ENCODE peak calls at places on chromosomes 7 and 10, in four cellular contexts. N, M, O and P are unnamed samples. For H3K4me1, the result is how much of the 10 kb centered on the place peaks cover.

GRCh38 chr7:47664650-47665049 is 82.7 kb upstream of the TNS3 start:
- DNase-seq in O (no peak), N (no peak), M (no peak), P (no peak)

GRCh38 chr7:32518534-32519140 is 23.3 kb downstream of the AVL9 start:
- DNase-seq in M (peak), N (no peak), O (no peak), P (no peak)

GRCh38 chr10:71912431-71912830 is 51.8 kb upstream of the CHST3 start:
- DNase-seq in O (no peak), N (no peak), M (peak), P (no peak)

GRCh38 chr10:11547111-11547625 is 64.3 kb downstream of the USP6NL start:
- DNase-seq in N (no peak), M (no peak), O (no peak), P (no peak)

GRCh38 chr7:116539879-116540278 is 15.0 kb downstream of the CAV1 start:
- DNase-seq in M (no peak), N (no peak), O (no peak), P (no peak)

GRCh38 chr10:124565565-124566221 is 104.1 kb downstream of the LHPP start:
- DNase-seq in O (peak), N (peak), M (no peak), P (no peak)

GRCh38 chr10:128116851-128117615 is 9.2 kb downstream of the MKI67 start:
- DNase-seq in N (peak), O (no peak), M (no peak), P (no peak)

GRCh38 chr7:105990726-105991465 is 27.8 kb downstream of the CDHR3 start:
- DNase-seq in M (no peak), O (no peak), N (peak), P (no peak)

GRCh38 chr7:132942721-132943120 is 139.2 kb downstream of the CHCHD3 start:
- DNase-seq in N (no peak), M (no peak), O (no peak), P (no peak)

GRCh38 chr10:46307281-46308112 is 20.7 kb downstream of the ANTXRL start:
- DNase-seq in O (no peak), M (no peak), N (no peak), P (no peak)

GRCh38 chr7:25012254-25012653 is 32.3 kb upstream of the OSBPL3 start:
- DNase-seq in M (no peak), N (no peak), O (no peak), P (no peak)

DNA sequence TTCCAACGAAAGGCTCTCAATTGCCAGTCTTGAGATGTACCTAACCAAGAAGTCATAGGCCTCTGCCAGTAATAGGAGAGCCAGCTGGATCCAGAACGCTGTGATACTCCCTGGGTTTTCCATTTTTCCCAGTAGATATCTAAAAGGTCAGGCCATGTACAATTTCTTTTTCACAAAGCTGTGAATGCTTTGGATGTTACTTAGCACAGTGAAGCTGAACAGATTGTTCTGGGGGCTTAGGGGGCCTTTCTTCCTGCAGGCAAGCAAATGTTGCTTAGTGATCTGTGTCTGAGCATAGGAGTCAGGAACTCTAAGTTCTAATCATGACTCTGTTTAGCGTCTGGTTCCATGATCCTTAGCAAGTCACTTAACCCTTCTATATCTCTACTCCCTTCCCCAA is 86.5 kb downstream of the ARMH3 start:
- DNase-seq in M (no peak), N (no peak), O (no peak), P (no peak)
- H3K4me3 ChIP-seq in M (no peak), N (no peak), O (no peak), P (no peak)

GRCh38 chr10:102647433-102648268 is 3.4 kb downstream of the TRIM8 start:
- DNase-seq in N (no peak), M (no peak), O (no peak), P (no peak)

GRCh38 chr10:102650655-102651454 is 6.6 kb downstream of the TRIM8 start:
- DNase-seq in O (no peak), M (no peak), N (no peak), P (no peak)

GRCh38 chr10:102649770-102650654 is 5.7 kb downstream of the TRIM8 start:
- DNase-seq in N (no peak), M (no peak), O (no peak), P (no peak)

GRCh38 chr10:102648269-102648888 is 4.1 kb downstream of the TRIM8 start:
- DNase-seq in N (no peak), O (no peak), M (no peak), P (no peak)

DNA sequence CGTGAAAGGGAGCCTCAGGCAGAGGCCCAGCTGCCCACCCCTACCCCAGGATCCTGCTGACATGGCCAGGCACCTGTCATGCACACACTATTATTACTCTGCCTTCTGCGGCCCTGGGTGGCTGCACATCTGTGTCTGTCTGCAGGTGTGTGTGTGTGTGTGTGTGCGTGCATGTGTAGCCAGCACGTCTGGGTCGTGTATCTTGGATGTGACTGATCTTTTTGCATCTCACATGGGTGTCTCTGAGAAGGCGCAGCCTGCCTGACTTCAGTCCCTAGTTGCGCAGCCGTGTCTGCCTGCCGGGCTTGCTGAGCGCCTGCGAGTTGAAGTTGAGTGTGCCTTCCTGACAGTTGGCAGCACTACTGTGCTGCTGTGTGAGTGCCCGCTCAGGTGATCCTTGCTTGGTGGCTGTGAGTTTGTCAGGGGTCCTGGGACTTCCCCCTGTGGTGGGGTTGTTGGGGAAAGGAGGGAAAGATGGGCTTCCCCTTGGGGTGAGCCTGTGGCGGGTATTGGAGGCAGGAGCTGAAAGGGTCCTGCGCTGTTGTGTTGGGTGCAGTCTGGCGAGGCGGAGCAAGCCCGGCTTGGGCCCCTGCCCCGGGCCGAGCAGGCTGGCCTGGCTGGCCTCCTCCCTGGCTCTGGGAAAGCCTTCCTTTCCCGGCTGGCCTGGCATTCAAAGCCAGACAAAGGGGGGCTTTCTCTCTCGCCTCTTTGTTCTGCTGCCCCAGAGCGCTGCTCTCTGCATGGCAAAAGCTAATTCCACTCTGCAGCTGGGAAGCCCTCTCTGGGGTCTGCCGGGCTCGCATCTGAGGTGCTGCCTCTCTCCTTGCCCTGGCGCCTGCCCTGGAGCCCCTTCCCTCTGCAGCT is 4.8 kb downstream of the TRIM8 start:
- DNase-seq in M (no peak), O (peak), N (no peak), P (no peak)
- H3K4me1 ChIP-seq in M (under half), O (half or more), N (under half), P (half or more)

GRCh38 chr10:129951251-129951808 is 12.7 kb downstream of the EBF3 start:
- DNase-seq in O (no peak), M (no peak), N (no peak), P (no peak)
- H3K27ac ChIP-seq in O (peak), M (no peak), N (no peak), P (peak)

DNA sequence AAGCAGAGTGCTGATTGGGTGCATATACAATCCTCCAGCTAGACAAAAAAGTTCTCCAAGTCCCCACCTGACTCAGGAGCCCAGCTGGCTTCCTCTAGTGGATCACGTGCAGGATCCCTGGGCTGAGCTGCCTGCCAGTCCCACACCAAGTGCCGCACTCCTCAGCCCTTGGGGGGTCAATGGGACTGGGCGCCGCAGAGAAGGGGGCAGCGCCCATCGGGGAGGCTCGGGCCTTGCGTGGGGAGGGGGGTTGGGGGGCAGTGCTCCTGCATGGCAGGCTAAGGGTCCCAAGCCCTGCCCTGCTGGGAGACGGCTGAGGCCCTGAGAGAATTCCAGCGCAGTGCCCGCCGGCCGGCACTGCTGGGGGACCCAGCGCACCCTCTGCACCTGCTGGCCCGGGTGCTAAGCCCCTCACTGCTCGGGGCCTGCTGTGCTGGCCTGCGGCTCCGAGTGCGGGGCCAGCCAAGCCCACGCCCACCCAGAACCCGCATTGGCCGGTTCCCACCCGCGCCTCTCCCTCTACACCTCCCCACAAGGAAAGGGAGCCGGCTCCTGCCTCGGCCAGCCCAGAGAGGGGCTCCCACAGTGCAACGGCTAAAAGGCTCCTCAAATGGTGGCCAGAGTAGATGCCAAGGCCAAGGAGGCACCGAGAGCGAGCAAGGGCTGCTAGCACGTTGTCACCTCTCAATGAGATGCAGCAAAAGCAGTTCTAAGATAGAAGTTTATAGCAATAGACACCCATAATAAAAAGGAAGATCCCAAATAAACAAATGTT is 274.3 kb upstream of the LRRTM3 start:
- DNase-seq in N (no peak), M (no peak), O (no peak), P (no peak)
- H3K4me3 ChIP-seq in N (no peak), M (no peak), O (no peak), P (no peak)

GRCh38 chr10:97019213-97019844 is 166.4 kb downstream of the SLIT1 start:
- DNase-seq in O (no peak), M (no peak), N (peak), P (no peak)
- H3K4me1 ChIP-seq in O (under half), M (under half), N (under half), P (under half)

DNA sequence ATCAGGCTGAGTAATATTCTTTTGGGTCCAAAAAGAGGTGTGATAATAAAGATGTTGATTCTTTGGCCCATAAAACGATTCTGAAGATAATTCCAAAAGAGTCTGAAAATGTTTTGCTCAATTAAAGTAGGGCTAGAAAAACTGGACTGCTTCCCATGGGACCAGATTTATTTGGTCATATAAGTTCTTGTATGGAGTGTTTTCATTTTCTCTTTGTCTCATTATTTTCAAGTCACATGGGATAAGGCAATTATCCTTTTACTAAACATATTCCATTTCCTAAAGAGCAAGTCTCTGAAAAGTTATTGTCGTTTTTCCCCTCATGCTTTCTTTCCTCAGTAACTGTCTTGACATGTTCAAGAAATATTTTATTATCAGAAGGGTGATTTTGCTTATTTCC is 41.5 kb downstream of the CDK6 start:
- DNase-seq in M (no peak), O (no peak), N (no peak), P (no peak)
- H3K27ac ChIP-seq in M (no peak), O (no peak), N (no peak), P (peak)

GRCh38 chr10:14555806-14556205 is 218.9 kb downstream of the FAM107B start:
- DNase-seq in M (no peak), N (no peak), O (no peak), P (no peak)
- H3K4me3 ChIP-seq in M (no peak), N (no peak), O (no peak), P (no peak)